ENCODE peak calls at places on chromosomes 4 and X, in seven cellular contexts. Z, F, P, S, X, H and C are unnamed samples.

GRCh38 chr4:48129307-48130014 is 4.6 kb downstream of the TXK start:
- DNase-seq in Z (no peak), F (no peak), P (peak; percentile 20), S (peak; percentile 7), X (no peak), H (peak; percentile 60), C (no peak)

GRCh38 chr4:8395504-8395903 is 45.0 kb downstream of the ACOX3 start:
- DNase-seq in Z (no peak), F (no peak), P (no peak), S (no peak), X (no peak), H (no peak), C (no peak)

GRCh38 chrX:72050011-72050410 is 81.7 kb downstream of the RTL5 start:
- DNase-seq in Z (no peak), F (no peak), P (no peak), S (no peak), X (no peak), H (no peak), C (no peak)

GRCh38 chr4:15034071-15034764 is 31.9 kb downstream of the CPEB2 start:
- DNase-seq in Z (no peak), F (no peak), P (peak; percentile 88), S (no peak), X (peak; percentile 11), H (no peak), C (no peak)

GRCh38 chr4:160877087-160877790 is 1286.6 kb downstream of the FSTL5 start:
- DNase-seq in Z (no peak), F (peak; percentile 1), P (no peak), S (no peak), X (no peak), H (no peak), C (no peak)

GRCh38 chr4:89579776-89580175 is 257.2 kb downstream of the SNCA start:
- DNase-seq in Z (no peak), F (no peak), P (no peak), S (no peak), X (no peak), H (no peak), C (no peak)

GRCh38 chr4:177117256-177117655 is 192.4 kb upstream of the NEIL3 start:
- DNase-seq in Z (no peak), F (no peak), P (no peak), S (no peak), X (no peak), H (no peak), C (no peak)

GRCh38 chrX:124212622-124213021 is 119.8 kb upstream of the TEX13D start:
- DNase-seq in Z (no peak), F (no peak), P (no peak), S (no peak), X (no peak), H (no peak), C (no peak)

GRCh38 chrX:153600032-153600373 is 1.1 kb upstream of the CCNQ start:
- DNase-seq in Z (no peak), F (no peak), P (peak; percentile 28), S (peak; percentile 13), X (no peak), H (no peak), C (no peak)

GRCh38 chrX:23504895-23505294 is 162.4 kb upstream of the PRDX4 start:
- DNase-seq in Z (no peak), F (no peak), P (no peak), S (no peak), X (no peak), H (no peak), C (no peak)

GRCh38 chrX:96483642-96484160 is 200.9 kb upstream of the DIAPH2 start:
- DNase-seq in Z (no peak), F (no peak), P (no peak), S (no peak), X (no peak), H (no peak), C (no peak)

GRCh38 chr4:42396361-42397255 is 680 bp upstream of the SHISA3 start:
- DNase-seq in Z (no peak), F (no peak), P (no peak), S (no peak), X (no peak), H (no peak), C (no peak)

GRCh38 chr4:159010563-159011260 is 92.2 kb upstream of the RAPGEF2 start:
- DNase-seq in Z (no peak), F (peak; percentile 35), P (peak; percentile 19), S (peak; percentile 50), X (peak; percentile 67), H (no peak), C (no peak)

GRCh38 chrX:154043003-154043402 is 23.3 kb upstream of the IRAK1 start:
- DNase-seq in Z (no peak), F (peak; percentile 76), P (peak; percentile 66), S (no peak), X (no peak), H (no peak), C (no peak)

GRCh38 chr4:48699470-48699869 is 80.6 kb downstream of the FRYL start:
- DNase-seq in Z (no peak), F (no peak), P (no peak), S (peak; percentile 4), X (no peak), H (no peak), C (no peak)

GRCh38 chr4:76993787-76994641 is 44.5 kb downstream of the SEPTIN11 start:
- DNase-seq in Z (no peak), F (no peak), P (no peak), S (no peak), X (no peak), H (no peak), C (no peak)